ENCODE peak calls at places on chromosomes 12 and 14, in seven cellular contexts. C, J, X, Q, E, M and N are unnamed samples.

GRCh38 chr12:13293086-13293485 is 96.6 kb downstream of the EMP1 start:
- DNase-seq in C (no peak), J (no peak), X (no peak), Q (no peak), E (no peak), M (no peak), N (no peak)

GRCh38 chr14:101174980-101175606 is 271.6 kb upstream of the RTL1 start:
- DNase-seq in C (no peak), J (no peak), X (peak), Q (no peak), E (peak), M (no peak), N (no peak)

GRCh38 chr14:106694638-106695393 is 1168.4 kb downstream of the TMEM121 start:
- DNase-seq in C (peak), J (no peak), X (no peak), Q (no peak), E (no peak), M (no peak), N (no peak)

GRCh38 chr12:42862055-42862454 is 272.5 kb upstream of the PRICKLE1 start:
- DNase-seq in C (no peak), J (no peak), X (no peak), Q (no peak), E (no peak), M (no peak), N (no peak)

GRCh38 chr14:77177623-77178185 is 3.9 kb upstream of the TMEM63C start:
- DNase-seq in C (no peak), J (no peak), X (no peak), Q (no peak), E (no peak), M (no peak), N (no peak)

GRCh38 chr12:4910502-4911315 is 1.0 kb downstream of the KCNA1 start:
- DNase-seq in C (no peak), J (no peak), X (no peak), Q (no peak), E (peak), M (no peak), N (no peak)

GRCh38 chr14:37587881-37588666 is 7.0 kb downstream of the FOXA1 start:
- DNase-seq in C (no peak), J (no peak), X (peak), Q (no peak), E (no peak), M (no peak), N (peak)

GRCh38 chr12:26736563-26737486 is 96.2 kb downstream of the ITPR2 start:
- DNase-seq in C (no peak), J (no peak), X (no peak), Q (no peak), E (no peak), M (no peak), N (no peak)

GRCh38 chr12:116116650-116117424 is 160.7 kb downstream of the MED13L start:
- DNase-seq in C (no peak), J (no peak), X (no peak), Q (no peak), E (no peak), M (no peak), N (no peak)

GRCh38 chr14:58072288-58073071 is 79.5 kb downstream of the ARMH4 start:
- DNase-seq in C (no peak), J (no peak), X (no peak), Q (no peak), E (peak), M (peak), N (no peak)

GRCh38 chr14:69036757-69037506 is 57.8 kb upstream of the ACTN1 start:
- DNase-seq in C (no peak), J (no peak), X (no peak), Q (no peak), E (no peak), M (no peak), N (no peak)

GRCh38 chr12:91633734-91634357 is 451.2 kb upstream of the DCN start:
- DNase-seq in C (no peak), J (no peak), X (no peak), Q (no peak), E (no peak), M (no peak), N (peak)

GRCh38 chr12:68515793-68516192 is 94.9 kb upstream of the RAP1B start:
- DNase-seq in C (no peak), J (no peak), X (no peak), Q (no peak), E (no peak), M (no peak), N (no peak)

GRCh38 chr12:46950116-46950515 is 124.3 kb upstream of the SLC38A4 start:
- DNase-seq in C (no peak), J (no peak), X (no peak), Q (no peak), E (no peak), M (no peak), N (no peak)

GRCh38 chr14:75662966-75663365 is 1.9 kb downstream of the TTLL5 start:
- DNase-seq in C (no peak), J (no peak), X (no peak), Q (no peak), E (no peak), M (no peak), N (no peak)

GRCh38 chr12:121128908-121129704 is 3.6 kb upstream of the P2RX7 start:
- DNase-seq in C (peak), J (peak), X (peak), Q (peak), E (peak), M (peak), N (peak)

GRCh38 chr14:32202468-32202865 is 602 bp downstream of the RNU6-8 start:
- DNase-seq in C (no peak), J (no peak), X (no peak), Q (no peak), E (no peak), M (no peak), N (no peak)

GRCh38 chr14:49980027-49980426 is 87.1 kb downstream of the ARF6 start:
- DNase-seq in C (no peak), J (no peak), X (no peak), Q (no peak), E (no peak), M (no peak), N (no peak)
- H3K4me3 ChIP-seq in C (no peak), J (no peak), X (no peak), Q (no peak), E (no peak), M (no peak), N (no peak)

GRCh38 chr12:55955800-55956508 is 9.9 kb downstream of the PMEL start:
- DNase-seq in C (no peak), J (no peak), X (no peak), Q (no peak), E (peak), M (peak), N (no peak)
- TF ChIP-seq CTCF in C (no peak), J (no peak), X (peak), Q (no peak), E (peak), M (peak), N (no peak)

GRCh38 chr14:105093426-105094192 is 28.4 kb upstream of the GPR132 start:
- DNase-seq in C (peak), J (no peak), X (peak), Q (no peak), E (peak), M (peak), N (peak)
- H3K27ac ChIP-seq in C (peak), J (peak), X (peak), Q (peak), E (peak), M (peak), N (peak)

GRCh38 chr14:26938054-26938453 is 340.2 kb upstream of the NOVA1 start:
- DNase-seq in C (no peak), J (no peak), X (no peak), Q (no peak), E (no peak), M (no peak), N (no peak)

GRCh38 chr14:26941521-26941920 is 343.7 kb upstream of the NOVA1 start:
- DNase-seq in C (no peak), J (no peak), X (no peak), Q (no peak), E (no peak), M (no peak), N (no peak)

GRCh38 chr14:26934151-26934550 is 336.3 kb upstream of the NOVA1 start:
- DNase-seq in C (no peak), J (no peak), X (no peak), Q (no peak), E (no peak), M (no peak), N (no peak)

GRCh38 chr14:26935733-26936132 is 337.9 kb upstream of the NOVA1 start:
- DNase-seq in C (no peak), J (no peak), X (no peak), Q (no peak), E (no peak), M (no peak), N (no peak)

GRCh38 chr14:26939756-26940155 is 341.9 kb upstream of the NOVA1 start:
- DNase-seq in C (no peak), J (no peak), X (no peak), Q (no peak), E (no peak), M (no peak), N (no peak)
- H3K4me3 ChIP-seq in C (no peak), J (no peak), X (no peak), Q (no peak), E (no peak), M (no peak), N (no peak)